ENCODE peak calls at places on chromosomes 16 and 17, in nine cellular contexts. One of them, this sample, is unnamed.

GRCh38 chr17:45319239-45319703 is 2.5 kb upstream of the MAP3K14 start:
- DNase-seq in uterus: no peak
- DNase-seq in IMR-90: peak
- DNase-seq in body of pancreas: no peak
- DNase-seq in ovary: no peak
- DNase-seq in lower leg skin: no peak
- DNase-seq in erythroblast: no peak
- DNase-seq in heart left ventricle: no peak
- DNase-seq in H54: peak
- DNase-seq in this sample: no peak

GRCh38 chr17:21452377-21453143 is 76.4 kb downstream of the KCNJ12 start:
- DNase-seq in uterus: peak
- DNase-seq in IMR-90: peak
- DNase-seq in body of pancreas: peak
- DNase-seq in ovary: peak
- DNase-seq in lower leg skin: peak
- DNase-seq in erythroblast: peak
- DNase-seq in heart left ventricle: peak
- DNase-seq in H54: no peak
- DNase-seq in this sample: peak

GRCh38 chr17:27802962-27803680 is 2.8 kb upstream of the NOS2 start:
- DNase-seq in uterus: no peak
- DNase-seq in IMR-90: no peak
- DNase-seq in body of pancreas: no peak
- DNase-seq in ovary: no peak
- DNase-seq in lower leg skin: no peak
- DNase-seq in erythroblast: no peak
- DNase-seq in heart left ventricle: no peak
- DNase-seq in H54: no peak
- DNase-seq in this sample: no peak

GRCh38 chr16:85720319-85720637 is 30.6 kb downstream of the C16orf74 start:
- DNase-seq in uterus: no peak
- DNase-seq in IMR-90: no peak
- DNase-seq in body of pancreas: no peak
- DNase-seq in ovary: no peak
- DNase-seq in lower leg skin: no peak
- DNase-seq in erythroblast: no peak
- DNase-seq in heart left ventricle: no peak
- DNase-seq in H54: peak
- DNase-seq in this sample: peak

GRCh38 chr17:74779948-74780400 is 3.8 kb upstream of the NAT9 start:
- DNase-seq in uterus: no peak
- DNase-seq in IMR-90: no peak
- DNase-seq in body of pancreas: no peak
- DNase-seq in ovary: no peak
- DNase-seq in lower leg skin: peak
- DNase-seq in erythroblast: no peak
- DNase-seq in heart left ventricle: peak
- DNase-seq in H54: no peak
- DNase-seq in this sample: no peak

GRCh38 chr16:2946649-2947048 is 17.4 kb upstream of the KREMEN2 start:
- DNase-seq in uterus: no peak
- DNase-seq in IMR-90: no peak
- DNase-seq in body of pancreas: no peak
- DNase-seq in ovary: no peak
- DNase-seq in lower leg skin: no peak
- DNase-seq in erythroblast: no peak
- DNase-seq in heart left ventricle: no peak
- DNase-seq in H54: no peak
- DNase-seq in this sample: no peak

GRCh38 chr17:5120036-5120435 is 4.2 kb downstream of the USP6 start:
- DNase-seq in uterus: peak
- DNase-seq in IMR-90: no peak
- DNase-seq in body of pancreas: no peak
- DNase-seq in ovary: no peak
- DNase-seq in lower leg skin: no peak
- DNase-seq in erythroblast: no peak
- DNase-seq in heart left ventricle: no peak
- DNase-seq in H54: no peak
- DNase-seq in this sample: no peak

GRCh38 chr17:64240741-64241347 is 22.2 kb downstream of the TEX2 start:
- DNase-seq in uterus: peak
- DNase-seq in IMR-90: peak
- DNase-seq in body of pancreas: no peak
- DNase-seq in ovary: peak
- DNase-seq in lower leg skin: peak
- DNase-seq in erythroblast: no peak
- DNase-seq in heart left ventricle: peak
- DNase-seq in H54: no peak
- DNase-seq in this sample: no peak

GRCh38 chr17:41521574-41522261 is 3.0 kb upstream of the KRT15 start:
- DNase-seq in uterus: no peak
- DNase-seq in IMR-90: peak
- DNase-seq in body of pancreas: peak
- DNase-seq in ovary: no peak
- DNase-seq in lower leg skin: no peak
- DNase-seq in erythroblast: peak
- DNase-seq in heart left ventricle: peak
- DNase-seq in H54: peak
- DNase-seq in this sample: no peak

GRCh38 chr17:79591695-79592094 is 19.2 kb downstream of the RBFOX3 start:
- DNase-seq in uterus: no peak
- DNase-seq in IMR-90: no peak
- DNase-seq in body of pancreas: no peak
- DNase-seq in ovary: no peak
- DNase-seq in lower leg skin: no peak
- DNase-seq in erythroblast: no peak
- DNase-seq in heart left ventricle: no peak
- DNase-seq in H54: no peak
- DNase-seq in this sample: no peak

GRCh38 chr17:79593636-79594035 is 17.2 kb downstream of the RBFOX3 start:
- DNase-seq in uterus: no peak
- DNase-seq in IMR-90: no peak
- DNase-seq in body of pancreas: no peak
- DNase-seq in ovary: no peak
- DNase-seq in lower leg skin: no peak
- DNase-seq in erythroblast: no peak
- DNase-seq in heart left ventricle: no peak
- DNase-seq in H54: no peak
- DNase-seq in this sample: no peak

GRCh38 chr17:79592641-79593040 is 18.2 kb downstream of the RBFOX3 start:
- DNase-seq in uterus: no peak
- DNase-seq in IMR-90: no peak
- DNase-seq in body of pancreas: no peak
- DNase-seq in ovary: no peak
- DNase-seq in lower leg skin: no peak
- DNase-seq in erythroblast: no peak
- DNase-seq in heart left ventricle: no peak
- DNase-seq in H54: no peak
- DNase-seq in this sample: no peak

GRCh38 chr17:79591014-79591590 is 19.7 kb downstream of the RBFOX3 start:
- DNase-seq in uterus: no peak
- DNase-seq in IMR-90: no peak
- DNase-seq in body of pancreas: no peak
- DNase-seq in ovary: no peak
- DNase-seq in lower leg skin: no peak
- DNase-seq in erythroblast: no peak
- DNase-seq in heart left ventricle: no peak
- DNase-seq in H54: no peak
- DNase-seq in this sample: no peak

DNA sequence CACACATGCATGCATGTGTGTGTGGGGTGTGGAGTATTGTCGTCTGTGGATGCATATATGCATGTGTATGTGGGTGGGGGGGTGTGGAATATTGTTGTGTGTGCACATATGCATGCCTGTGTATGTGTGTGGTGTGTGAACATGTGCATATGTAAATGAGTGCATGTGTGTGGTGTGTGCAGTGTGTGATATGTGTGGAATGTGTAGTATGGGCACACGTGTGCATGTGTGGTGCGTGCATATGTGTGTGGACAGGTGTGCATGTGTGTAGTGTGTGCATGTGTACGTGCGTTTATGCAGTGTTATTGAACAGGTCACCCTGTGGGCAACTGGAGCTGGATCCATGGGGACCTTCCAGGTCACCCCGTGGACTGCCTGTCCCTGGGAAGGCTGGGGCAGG is 18.7 kb downstream of the RBFOX3 start:
- DNase-seq in uterus: no peak
- DNase-seq in IMR-90: no peak
- DNase-seq in body of pancreas: no peak
- DNase-seq in ovary: no peak
- DNase-seq in lower leg skin: no peak
- DNase-seq in erythroblast: no peak
- DNase-seq in heart left ventricle: no peak
- DNase-seq in H54: no peak
- DNase-seq in this sample: no peak
- TF ChIP-seq POLR2A in uterus: no peak
- TF ChIP-seq POLR2A in IMR-90: no peak
- TF ChIP-seq POLR2A in body of pancreas: no peak
- TF ChIP-seq POLR2A in ovary: no peak
- TF ChIP-seq POLR2A in lower leg skin: no peak
- TF ChIP-seq POLR2A in erythroblast: no peak
- TF ChIP-seq POLR2A in heart left ventricle: no peak
- TF ChIP-seq POLR2A in H54: no peak
- TF ChIP-seq POLR2A in this sample: no peak

GRCh38 chr17:82247856-82248671 is 19.2 kb downstream of the SLC16A3 start:
- DNase-seq in uterus: no peak
- DNase-seq in IMR-90: no peak
- DNase-seq in body of pancreas: no peak
- DNase-seq in ovary: no peak
- DNase-seq in lower leg skin: no peak
- DNase-seq in erythroblast: no peak
- DNase-seq in heart left ventricle: no peak
- DNase-seq in H54: no peak
- DNase-seq in this sample: no peak

GRCh38 chr17:82246040-82246364 is 17.2 kb downstream of the SLC16A3 start:
- DNase-seq in uterus: no peak
- DNase-seq in IMR-90: no peak
- DNase-seq in body of pancreas: no peak
- DNase-seq in ovary: no peak
- DNase-seq in lower leg skin: no peak
- DNase-seq in erythroblast: no peak
- DNase-seq in heart left ventricle: no peak
- DNase-seq in H54: no peak
- DNase-seq in this sample: no peak

GRCh38 chr17:82247175-82247823 is 18.5 kb downstream of the SLC16A3 start:
- DNase-seq in uterus: no peak
- DNase-seq in IMR-90: no peak
- DNase-seq in body of pancreas: no peak
- DNase-seq in ovary: no peak
- DNase-seq in lower leg skin: no peak
- DNase-seq in erythroblast: no peak
- DNase-seq in heart left ventricle: peak
- DNase-seq in H54: no peak
- DNase-seq in this sample: no peak

GRCh38 chr17:82245144-82246039 is 16.6 kb downstream of the SLC16A3 start:
- DNase-seq in uterus: no peak
- DNase-seq in IMR-90: no peak
- DNase-seq in body of pancreas: no peak
- DNase-seq in ovary: no peak
- DNase-seq in lower leg skin: no peak
- DNase-seq in erythroblast: no peak
- DNase-seq in heart left ventricle: no peak
- DNase-seq in H54: no peak
- DNase-seq in this sample: no peak

GRCh38 chr17:82246365-82247174 is 17.7 kb downstream of the SLC16A3 start:
- DNase-seq in uterus: peak
- DNase-seq in IMR-90: peak
- DNase-seq in body of pancreas: no peak
- DNase-seq in ovary: peak
- DNase-seq in lower leg skin: no peak
- DNase-seq in erythroblast: no peak
- DNase-seq in heart left ventricle: peak
- DNase-seq in H54: peak
- DNase-seq in this sample: no peak
- TF ChIP-seq POLR2A in uterus: no peak
- TF ChIP-seq POLR2A in IMR-90: no peak
- TF ChIP-seq POLR2A in body of pancreas: no peak
- TF ChIP-seq POLR2A in ovary: no peak
- TF ChIP-seq POLR2A in lower leg skin: no peak
- TF ChIP-seq POLR2A in erythroblast: no peak
- TF ChIP-seq POLR2A in heart left ventricle: no peak
- TF ChIP-seq POLR2A in H54: no peak
- TF ChIP-seq POLR2A in this sample: no peak

DNA sequence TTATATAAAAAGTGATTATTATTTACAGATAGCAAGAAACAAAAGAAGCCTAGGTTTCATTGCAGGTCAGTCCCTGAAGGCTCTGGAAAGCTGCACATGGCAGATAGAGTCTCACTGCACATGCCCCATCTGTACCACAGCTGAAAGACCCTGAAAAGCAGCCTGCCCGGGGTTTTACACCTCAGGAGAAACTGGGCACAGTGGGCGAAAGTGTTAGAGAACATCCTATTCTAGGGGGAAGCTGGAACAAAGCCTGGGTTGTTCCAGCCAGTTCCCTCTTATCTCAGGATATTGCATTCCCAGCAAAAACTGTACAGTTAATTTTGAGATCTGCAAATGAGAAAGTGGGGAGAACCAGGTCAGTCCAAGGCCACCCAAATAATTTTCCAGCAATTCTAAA is 419.7 kb downstream of the CNTNAP4 start:
- DNase-seq in uterus: no peak
- DNase-seq in IMR-90: no peak
- DNase-seq in body of pancreas: no peak
- DNase-seq in ovary: no peak
- DNase-seq in lower leg skin: no peak
- DNase-seq in erythroblast: no peak
- DNase-seq in heart left ventricle: no peak
- DNase-seq in H54: no peak
- DNase-seq in this sample: no peak
- TF ChIP-seq POLR2A in uterus: no peak
- TF ChIP-seq POLR2A in IMR-90: no peak
- TF ChIP-seq POLR2A in body of pancreas: no peak
- TF ChIP-seq POLR2A in ovary: no peak
- TF ChIP-seq POLR2A in lower leg skin: no peak
- TF ChIP-seq POLR2A in erythroblast: no peak
- TF ChIP-seq POLR2A in heart left ventricle: no peak
- TF ChIP-seq POLR2A in H54: no peak
- TF ChIP-seq POLR2A in this sample: no peak

DNA sequence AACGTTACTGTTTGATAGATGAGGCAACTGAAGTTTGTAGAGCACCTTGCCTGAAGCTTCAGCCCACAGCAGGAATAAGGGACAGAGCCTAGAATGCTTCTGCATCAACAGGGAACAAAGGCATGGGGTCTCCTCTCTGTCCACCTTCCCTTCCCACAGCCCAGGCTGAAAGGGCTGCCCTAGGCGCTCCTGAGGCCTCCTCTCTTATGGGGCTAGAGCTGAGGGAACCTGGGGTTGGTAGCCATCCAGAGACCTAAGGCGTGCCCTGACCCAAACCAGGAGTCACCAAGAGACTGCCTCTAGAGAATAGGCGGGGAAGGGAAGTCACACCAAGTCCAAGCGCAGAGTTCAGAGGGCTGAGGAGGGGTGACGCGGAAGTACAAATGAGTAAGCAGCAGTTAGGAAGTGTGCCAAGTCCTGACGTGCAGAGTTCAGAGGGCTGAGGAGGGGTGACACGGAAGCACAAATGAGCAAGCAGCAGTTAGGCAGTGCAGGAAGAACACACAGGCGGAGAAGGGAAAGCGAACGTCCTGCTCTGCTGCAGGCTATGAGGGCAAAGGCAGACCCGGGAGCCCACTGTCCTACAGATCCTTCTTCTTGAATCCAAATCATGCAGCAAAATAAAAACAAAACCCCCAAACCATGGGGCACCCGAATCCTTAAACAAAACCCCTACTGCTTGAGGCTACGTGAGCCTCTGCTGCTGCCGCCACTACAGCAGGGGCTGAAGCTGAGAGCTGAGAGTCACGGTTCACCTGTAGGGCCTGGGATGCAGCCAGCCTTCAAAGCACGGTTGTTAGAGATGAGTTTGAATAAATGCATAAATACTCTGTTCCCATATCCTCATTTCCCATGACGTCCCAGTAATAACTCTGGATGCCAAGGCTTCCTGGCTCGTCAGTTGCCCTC is 2.7 kb upstream of the SPG7 start:
- DNase-seq in uterus: peak
- DNase-seq in IMR-90: peak
- DNase-seq in body of pancreas: peak
- DNase-seq in ovary: peak
- DNase-seq in lower leg skin: peak
- DNase-seq in erythroblast: peak
- DNase-seq in heart left ventricle: peak
- DNase-seq in H54: peak
- DNase-seq in this sample: peak
- TF ChIP-seq POLR2A in uterus: peak
- TF ChIP-seq POLR2A in IMR-90: peak
- TF ChIP-seq POLR2A in body of pancreas: no peak
- TF ChIP-seq POLR2A in ovary: no peak
- TF ChIP-seq POLR2A in lower leg skin: no peak
- TF ChIP-seq POLR2A in erythroblast: peak
- TF ChIP-seq POLR2A in heart left ventricle: no peak
- TF ChIP-seq POLR2A in H54: no peak
- TF ChIP-seq POLR2A in this sample: peak